ENCODE peak calls at places on chromosomes 6 and 20, in ten cellular contexts. H is NCI-H1105; D is T-helper 1 cell; U is stimulated activated CD8-positive, alpha-beta memory T cell treated with anti-CD3 and anti-CD28 coated beads, Interleukin-15, amount 100 ng/mL, for 24 hours; L is kidney epithelial cell; O is stimulated activated naive CD4-positive, alpha-beta T cell; M is stimulated activated CD4-positive, alpha-beta T cell treated with anti-CD3 and anti-CD28 coated beads, Interleukin-1b, Interleukin-23, amount 100 ng/mL, for 1 hour; Q is A172; G is T1000; P is KG1. Z is an unnamed sample.

GRCh38 chr6:81997091-81997926 is 244.8 kb upstream of the TENT5A start:
- DNase-seq in G (no peak), U (no peak), H (no peak), O (no peak), M (no peak), Q (peak; percentile 63), P (no peak), D (no peak), L (peak; percentile 62), Z (peak; percentile 61)

GRCh38 chr6:31202259-31203166 is 32.0 kb upstream of the POU5F1 start:
- DNase-seq in L (no peak), G (no peak), P (no peak), D (no peak), H (no peak), Q (no peak), M (no peak), O (no peak), U (no peak), Z (no peak)

GRCh38 chr6:18978330-18979128 is 591.4 kb downstream of the RNF144B start:
- DNase-seq in L (peak; percentile 47), M (no peak), G (peak; percentile 2), H (peak; percentile 75), O (no peak), Q (no peak), D (no peak), U (no peak), P (no peak), Z (no peak)

GRCh38 chr6:138523347-138524210 is 24.3 kb upstream of the NHSL1 start:
- DNase-seq in M (no peak), H (no peak), O (no peak), D (no peak), L (no peak), G (peak; percentile 33), P (no peak), U (no peak), Q (no peak), Z (peak; percentile 69)

GRCh38 chr6:31901953-31902643 is at the start of gene ZBTB12:
- DNase-seq in M (peak; percentile 68), G (peak; percentile 93), O (peak; percentile 87), Q (peak; percentile 87), L (peak; percentile 49), H (peak; percentile 97), D (peak; percentile 78), U (peak; percentile 71), P (peak; percentile 81), Z (peak; percentile 94)

GRCh38 chr6:99736302-99736701 is 129.7 kb downstream of the PRDM13 start:
- DNase-seq in L (no peak), H (no peak), G (no peak), U (no peak), P (no peak), O (no peak), Q (no peak), M (no peak), D (no peak), Z (no peak)

GRCh38 chr20:63794614-63795013 is 36.5 kb downstream of the ZBTB46 start:
- DNase-seq in U (no peak), H (no peak), O (no peak), D (no peak), L (no peak), G (no peak), Q (no peak), P (no peak), M (no peak), Z (no peak)

GRCh38 chr20:53215166-53215565 is 243.0 kb downstream of the TSHZ2 start:
- DNase-seq in G (no peak), H (no peak), D (no peak), U (no peak), M (no peak), P (no peak), L (no peak), O (peak; percentile 12), Q (no peak), Z (no peak)

GRCh38 chr20:57657537-57658446 is 37.6 kb upstream of the ZBP1 start:
- DNase-seq in M (no peak), H (peak; percentile 84), Q (peak; percentile 29), D (peak; percentile 43), L (no peak), P (no peak), U (no peak), O (peak; percentile 71), G (no peak), Z (no peak)

GRCh38 chr20:7090001-7090400 is 322.5 kb downstream of the BMP2 start:
- DNase-seq in L (no peak), U (no peak), O (no peak), P (no peak), Q (no peak), D (no peak), M (no peak), G (no peak), H (no peak), Z (no peak)

GRCh38 chr6:128807577-128807976 is 75.4 kb upstream of the LAMA2 start:
- DNase-seq in G (no peak), P (no peak), L (peak; percentile 21), Q (peak; percentile 52), D (no peak), H (no peak), O (no peak), M (no peak), U (no peak), Z (peak; percentile 32)

GRCh38 chr20:17909745-17910345 is 58.7 kb downstream of the SNX5 start:
- DNase-seq in P (no peak), Q (no peak), M (no peak), G (no peak), H (no peak), D (no peak), L (no peak), O (no peak), U (no peak), Z (no peak)

GRCh38 chr6:40347571-40348011 is 239.6 kb downstream of the LRFN2 start:
- DNase-seq in M (no peak), D (no peak), Q (no peak), G (no peak), P (no peak), O (no peak), L (no peak), H (no peak), U (no peak), Z (no peak)

GRCh38 chr20:419556-420168 is 11.6 kb downstream of the RBCK1 start:
- DNase-seq in O (no peak), L (no peak), D (no peak), P (no peak), H (peak; percentile 93), G (no peak), Q (no peak), M (no peak), U (no peak), Z (no peak)

GRCh38 chr6:108581237-108581931 is 20.7 kb downstream of the FOXO3 start:
- DNase-seq in P (no peak), D (no peak), O (no peak), H (peak; percentile 53), U (no peak), M (no peak), L (no peak), Q (peak; percentile 55), G (no peak), Z (peak; percentile 80)

GRCh38 chr6:12950879-12951814 is 234.6 kb downstream of the PHACTR1 start:
- DNase-seq in H (no peak), U (no peak), O (no peak), G (no peak), L (no peak), P (no peak), Q (no peak), M (no peak), D (no peak), Z (no peak)

GRCh38 chr6:119226089-119226488 is 123.5 kb downstream of the MAN1A1 start:
- DNase-seq in Q (no peak), L (peak; percentile 18), D (no peak), P (no peak), M (no peak), H (no peak), U (no peak), G (no peak), O (no peak), Z (no peak)

GRCh38 chr6:158627940-158628211 is 16.7 kb downstream of the DYNLT1 start:
- DNase-seq in Q (no peak), O (no peak), P (no peak), G (no peak), M (no peak), D (no peak), H (no peak), L (no peak), U (no peak), Z (no peak)

GRCh38 chr20:34824026-34824860 is 1.2 kb downstream of the NCOA6 start:
- DNase-seq in M (peak; percentile 36), P (peak; percentile 49), U (peak; percentile 27), O (peak; percentile 66), Q (peak; percentile 71), G (peak; percentile 23), L (peak; percentile 41), H (peak; percentile 68), D (peak; percentile 71), Z (peak; percentile 52)

GRCh38 chr6:73308712-73309533 is 45.2 kb downstream of the DPPA5 start:
- DNase-seq in H (no peak), G (no peak), L (no peak), M (no peak), D (no peak), P (no peak), O (no peak), U (no peak), Q (peak; percentile 19), Z (no peak)

GRCh38 chr20:61875221-61875885 is 190.3 kb downstream of the TAF4 start:
- DNase-seq in H (no peak), O (no peak), U (no peak), L (no peak), P (no peak), Q (no peak), D (no peak), G (no peak), M (no peak), Z (no peak)

GRCh38 chr20:47352332-47353223 is 3.9 kb downstream of the ZMYND8 start:
- DNase-seq in P (no peak), Q (no peak), D (no peak), H (peak; percentile 43), O (no peak), L (no peak), M (no peak), U (no peak), G (no peak), Z (no peak)

GRCh38 chr6:100138346-100139022 is 144.5 kb upstream of the MCHR2 start:
- DNase-seq in L (no peak), M (no peak), Q (no peak), O (no peak), H (peak; percentile 65), U (no peak), G (no peak), D (no peak), P (no peak), Z (no peak)

GRCh38 chr20:34956751-34957472 is 1.2 kb downstream of the MYH7B start:
- DNase-seq in P (no peak), D (no peak), Q (no peak), H (no peak), U (no peak), O (no peak), M (no peak), L (no peak), G (no peak), Z (no peak)

GRCh38 chr6:114195736-114196403 is 147.0 kb downstream of the HS3ST5 start:
- DNase-seq in P (no peak), G (no peak), L (no peak), M (no peak), U (no peak), O (no peak), Q (no peak), H (no peak), D (no peak), Z (no peak)

GRCh38 chr6:119628691-119629621 is 279.4 kb upstream of the MAN1A1 start:
- DNase-seq in O (no peak), Q (no peak), M (no peak), U (no peak), G (no peak), L (no peak), D (no peak), P (no peak), H (no peak), Z (no peak)

GRCh38 chr6:35590622-35591066 is 77.9 kb upstream of the TULP1 start:
- DNase-seq in P (no peak), U (no peak), L (no peak), M (no peak), H (no peak), O (no peak), D (no peak), G (no peak), Q (no peak), Z (no peak)

GRCh38 chr20:15241696-15242095 is 904.3 kb upstream of the FLRT3 start:
- DNase-seq in U (no peak), M (no peak), P (no peak), O (no peak), L (no peak), Q (no peak), H (no peak), G (no peak), D (no peak), Z (no peak)

Z was measured in SJSA1.